ENCODE peak calls at places on chromosomes 16 and 17, in four cellular contexts. One of them, this sample, is unnamed.
A peak's percentile ranks its signal among the peaks of the same experiment; 100 is the strongest.

GRCh38 chr16:20257234-20257633 is 70.1 kb downstream of the GP2 start:
- DNase-seq in EL: no peak
- DNase-seq in non-pigmented ciliary epithelial cell: no peak
- DNase-seq in activated gamma-delta T cell treated with Interleukin-2 at 50 U/mL for 16 hours: no peak
- DNase-seq in this sample: no peak

GRCh38 chr17:20935740-20936139 is 107.1 kb downstream of the USP22 start:
- DNase-seq in EL: peak; percentile 69
- DNase-seq in non-pigmented ciliary epithelial cell: peak; percentile 55
- DNase-seq in activated gamma-delta T cell treated with Interleukin-2 at 50 U/mL for 16 hours: no peak
- DNase-seq in this sample: no peak

GRCh38 chr16:19071811-19072777 is 4.7 kb downstream of the COQ7 start:
- DNase-seq in EL: peak; percentile 48
- DNase-seq in non-pigmented ciliary epithelial cell: no peak
- DNase-seq in activated gamma-delta T cell treated with Interleukin-2 at 50 U/mL for 16 hours: peak; percentile 16
- DNase-seq in this sample: peak; percentile 44

GRCh38 chr16:85750827-85751641 is at the start of gene C16orf74:
- DNase-seq in EL: peak; percentile 72
- DNase-seq in non-pigmented ciliary epithelial cell: no peak
- DNase-seq in activated gamma-delta T cell treated with Interleukin-2 at 50 U/mL for 16 hours: no peak
- DNase-seq in this sample: no peak

GRCh38 chr16:56107944-56108583 is 83.2 kb upstream of the GNAO1 start:
- DNase-seq in EL: no peak
- DNase-seq in non-pigmented ciliary epithelial cell: no peak
- DNase-seq in activated gamma-delta T cell treated with Interleukin-2 at 50 U/mL for 16 hours: no peak
- DNase-seq in this sample: peak; percentile 77

GRCh38 chr17:77654861-77655260 is 303.6 kb upstream of the TNRC6C start:
- DNase-seq in EL: no peak
- DNase-seq in non-pigmented ciliary epithelial cell: no peak
- DNase-seq in activated gamma-delta T cell treated with Interleukin-2 at 50 U/mL for 16 hours: no peak
- DNase-seq in this sample: no peak

GRCh38 chr17:38379448-38379847 is 27.8 kb downstream of the SOCS7 start:
- DNase-seq in EL: no peak
- DNase-seq in non-pigmented ciliary epithelial cell: no peak
- DNase-seq in activated gamma-delta T cell treated with Interleukin-2 at 50 U/mL for 16 hours: no peak
- DNase-seq in this sample: no peak

GRCh38 chr17:61583242-61583641 is 7.8 kb downstream of the NACA2 start:
- DNase-seq in EL: peak; percentile 78
- DNase-seq in non-pigmented ciliary epithelial cell: peak; percentile 34
- DNase-seq in activated gamma-delta T cell treated with Interleukin-2 at 50 U/mL for 16 hours: no peak
- DNase-seq in this sample: no peak

GRCh38 chr16:23385441-23385840 is 67.5 kb downstream of the COG7 start:
- DNase-seq in EL: no peak
- DNase-seq in non-pigmented ciliary epithelial cell: no peak
- DNase-seq in activated gamma-delta T cell treated with Interleukin-2 at 50 U/mL for 16 hours: no peak
- DNase-seq in this sample: no peak

GRCh38 chr17:67420994-67421393 is 43.9 kb downstream of the PITPNC1 start:
- DNase-seq in EL: no peak
- DNase-seq in non-pigmented ciliary epithelial cell: no peak
- DNase-seq in activated gamma-delta T cell treated with Interleukin-2 at 50 U/mL for 16 hours: no peak
- DNase-seq in this sample: no peak

GRCh38 chr16:84541999-84542876 is 37.8 kb upstream of the MEAK7 start:
- DNase-seq in EL: peak; percentile 36
- DNase-seq in non-pigmented ciliary epithelial cell: no peak
- DNase-seq in activated gamma-delta T cell treated with Interleukin-2 at 50 U/mL for 16 hours: no peak
- DNase-seq in this sample: no peak

GRCh38 chr16:29898786-29899515 is 399 bp downstream of the SEZ6L2 start:
- DNase-seq in EL: no peak
- DNase-seq in non-pigmented ciliary epithelial cell: no peak
- DNase-seq in activated gamma-delta T cell treated with Interleukin-2 at 50 U/mL for 16 hours: no peak
- DNase-seq in this sample: no peak

GRCh38 chr17:15966879-15967248 is 21.9 kb downstream of the ADORA2B start:
- DNase-seq in EL: no peak
- DNase-seq in non-pigmented ciliary epithelial cell: no peak
- DNase-seq in activated gamma-delta T cell treated with Interleukin-2 at 50 U/mL for 16 hours: no peak
- DNase-seq in this sample: no peak

GRCh38 chr16:48383877-48384304 is 1.3 kb downstream of the SIAH1 start:
- DNase-seq in EL: peak; percentile 27
- DNase-seq in non-pigmented ciliary epithelial cell: no peak
- DNase-seq in activated gamma-delta T cell treated with Interleukin-2 at 50 U/mL for 16 hours: no peak
- DNase-seq in this sample: peak; percentile 37

GRCh38 chr16:56743840-56744239 is 13.9 kb downstream of the NUP93 start:
- DNase-seq in EL: peak; percentile 89
- DNase-seq in non-pigmented ciliary epithelial cell: no peak
- DNase-seq in activated gamma-delta T cell treated with Interleukin-2 at 50 U/mL for 16 hours: no peak
- DNase-seq in this sample: no peak

GRCh38 chr16:10107081-10107480 is 75.1 kb downstream of the GRIN2A start:
- DNase-seq in EL: no peak
- DNase-seq in non-pigmented ciliary epithelial cell: no peak
- DNase-seq in activated gamma-delta T cell treated with Interleukin-2 at 50 U/mL for 16 hours: no peak
- DNase-seq in this sample: no peak

GRCh38 chr17:74085434-74085833 is 118.0 kb upstream of the RPL38 start:
- DNase-seq in EL: no peak
- DNase-seq in non-pigmented ciliary epithelial cell: no peak
- DNase-seq in activated gamma-delta T cell treated with Interleukin-2 at 50 U/mL for 16 hours: no peak
- DNase-seq in this sample: no peak

GRCh38 chr17:21296097-21297025 is 11.8 kb downstream of the MAP2K3 start:
- DNase-seq in EL: no peak
- DNase-seq in non-pigmented ciliary epithelial cell: no peak
- DNase-seq in activated gamma-delta T cell treated with Interleukin-2 at 50 U/mL for 16 hours: no peak
- DNase-seq in this sample: no peak

GRCh38 chr17:27756467-27757371 is 43.6 kb downstream of the NOS2 start:
- DNase-seq in EL: peak; percentile 44
- DNase-seq in non-pigmented ciliary epithelial cell: peak; percentile 9
- DNase-seq in activated gamma-delta T cell treated with Interleukin-2 at 50 U/mL for 16 hours: peak; percentile 44
- DNase-seq in this sample: peak; percentile 29

GRCh38 chr17:65079489-65079900 is 23.0 kb upstream of the GNA13 start:
- DNase-seq in EL: no peak
- DNase-seq in non-pigmented ciliary epithelial cell: no peak
- DNase-seq in activated gamma-delta T cell treated with Interleukin-2 at 50 U/mL for 16 hours: no peak
- DNase-seq in this sample: peak; percentile 17

GRCh38 chr17:40443196-40443987 is at the start of gene IGFBP4:
- DNase-seq in EL: peak; percentile 81
- DNase-seq in non-pigmented ciliary epithelial cell: no peak
- DNase-seq in activated gamma-delta T cell treated with Interleukin-2 at 50 U/mL for 16 hours: peak; percentile 66
- DNase-seq in this sample: peak; percentile 63

GRCh38 chr17:12388206-12388605 is 277.5 kb upstream of the MYOCD start:
- DNase-seq in EL: peak; percentile 76
- DNase-seq in non-pigmented ciliary epithelial cell: no peak
- DNase-seq in activated gamma-delta T cell treated with Interleukin-2 at 50 U/mL for 16 hours: no peak
- DNase-seq in this sample: no peak

GRCh38 chr17:82239926-82240505 is 11.2 kb downstream of the SLC16A3 start:
- DNase-seq in EL: no peak
- DNase-seq in non-pigmented ciliary epithelial cell: no peak
- DNase-seq in activated gamma-delta T cell treated with Interleukin-2 at 50 U/mL for 16 hours: no peak
- DNase-seq in this sample: no peak

GRCh38 chr17:19596869-19597268 is 51.7 kb upstream of the ALDH3A2 start:
- DNase-seq in EL: no peak
- DNase-seq in non-pigmented ciliary epithelial cell: no peak
- DNase-seq in activated gamma-delta T cell treated with Interleukin-2 at 50 U/mL for 16 hours: no peak
- DNase-seq in this sample: no peak

GRCh38 chr16:49785970-49786369 is 69.9 kb downstream of the ZNF423 start:
- DNase-seq in EL: no peak
- DNase-seq in non-pigmented ciliary epithelial cell: no peak
- DNase-seq in activated gamma-delta T cell treated with Interleukin-2 at 50 U/mL for 16 hours: no peak
- DNase-seq in this sample: no peak

GRCh38 chr17:2239882-2240430 is 63.6 kb downstream of the SMG6 start:
- DNase-seq in EL: peak; percentile 87
- DNase-seq in non-pigmented ciliary epithelial cell: peak; percentile 85
- DNase-seq in activated gamma-delta T cell treated with Interleukin-2 at 50 U/mL for 16 hours: no peak
- DNase-seq in this sample: no peak

GRCh38 chr17:3546997-3547396 is 10.6 kb downstream of the TRPV3 start:
- DNase-seq in EL: no peak
- DNase-seq in non-pigmented ciliary epithelial cell: no peak
- DNase-seq in activated gamma-delta T cell treated with Interleukin-2 at 50 U/mL for 16 hours: no peak
- DNase-seq in this sample: no peak

GRCh38 chr16:69049146-69049545 is 56.3 kb upstream of the HAS3 start:
- DNase-seq in EL: peak; percentile 74
- DNase-seq in non-pigmented ciliary epithelial cell: no peak
- DNase-seq in activated gamma-delta T cell treated with Interleukin-2 at 50 U/mL for 16 hours: no peak
- DNase-seq in this sample: no peak

GRCh38 chr16:64184156-64184555 is 937.7 kb downstream of the CDH11 start:
- DNase-seq in EL: no peak
- DNase-seq in non-pigmented ciliary epithelial cell: no peak
- DNase-seq in activated gamma-delta T cell treated with Interleukin-2 at 50 U/mL for 16 hours: no peak
- DNase-seq in this sample: no peak

GRCh38 chr17:32341141-32341856 is 674 bp downstream of the C17orf75 start:
- DNase-seq in EL: peak; percentile 19
- DNase-seq in non-pigmented ciliary epithelial cell: no peak
- DNase-seq in activated gamma-delta T cell treated with Interleukin-2 at 50 U/mL for 16 hours: peak; percentile 38
- DNase-seq in this sample: no peak

GRCh38 chr17:19747829-19748806 is at the start of gene ALDH3A1:
- DNase-seq in EL: no peak
- DNase-seq in non-pigmented ciliary epithelial cell: no peak
- DNase-seq in activated gamma-delta T cell treated with Interleukin-2 at 50 U/mL for 16 hours: no peak
- DNase-seq in this sample: no peak

GRCh38 chr16:82867425-82867824 is 240.7 kb downstream of the CDH13 start:
- DNase-seq in EL: peak; percentile 51
- DNase-seq in non-pigmented ciliary epithelial cell: no peak
- DNase-seq in activated gamma-delta T cell treated with Interleukin-2 at 50 U/mL for 16 hours: no peak
- DNase-seq in this sample: no peak

GRCh38 chr17:75271955-75272847 is 1.2 kb upstream of the MIF4GD start:
- DNase-seq in EL: peak; percentile 63
- DNase-seq in non-pigmented ciliary epithelial cell: no peak
- DNase-seq in activated gamma-delta T cell treated with Interleukin-2 at 50 U/mL for 16 hours: no peak
- DNase-seq in this sample: no peak

GRCh38 chr16:85004587-85005205 is 6.6 kb downstream of the ZDHHC7 start:
- DNase-seq in EL: peak; percentile 97
- DNase-seq in non-pigmented ciliary epithelial cell: peak; percentile 89
- DNase-seq in activated gamma-delta T cell treated with Interleukin-2 at 50 U/mL for 16 hours: no peak
- DNase-seq in this sample: no peak

GRCh38 chr17:69947027-69947759 is 127.8 kb upstream of the KCNJ16 start:
- DNase-seq in EL: peak; percentile 10
- DNase-seq in non-pigmented ciliary epithelial cell: no peak
- DNase-seq in activated gamma-delta T cell treated with Interleukin-2 at 50 U/mL for 16 hours: no peak
- DNase-seq in this sample: no peak

GRCh38 chr17:57062865-57063264 is 22.2 kb upstream of the AKAP1 start:
- DNase-seq in EL: no peak
- DNase-seq in non-pigmented ciliary epithelial cell: no peak
- DNase-seq in activated gamma-delta T cell treated with Interleukin-2 at 50 U/mL for 16 hours: no peak
- DNase-seq in this sample: no peak

GRCh38 chr17:67053438-67054000 is 9.2 kb downstream of the CACNG1 start:
- DNase-seq in EL: no peak
- DNase-seq in non-pigmented ciliary epithelial cell: no peak
- DNase-seq in activated gamma-delta T cell treated with Interleukin-2 at 50 U/mL for 16 hours: no peak
- DNase-seq in this sample: no peak

This sample was measured in midbrain.